ENCODE peak calls at places on chromosomes 11 and 22, in six cellular contexts. One of them, this sample, is unnamed.

GRCh38 chr11:69304258-69304657 is 10.3 kb downstream of the MYEOV start:
- DNase-seq in foreskin fibroblast: no peak
- DNase-seq in fibroblast of lung: no peak
- DNase-seq in A549: no peak
- DNase-seq in HAP-1: no peak
- DNase-seq in IMR-90: no peak
- DNase-seq in this sample: no peak

GRCh38 chr11:71562120-71562519 is 3.2 kb upstream of the KRTAP5-10 start:
- DNase-seq in HAP-1: no peak
- DNase-seq in foreskin fibroblast: peak
- DNase-seq in IMR-90: no peak
- DNase-seq in A549: no peak
- DNase-seq in fibroblast of lung: no peak
- DNase-seq in this sample: no peak

GRCh38 chr11:92886243-92886905 is 83.1 kb upstream of the MTNR1B start:
- DNase-seq in HAP-1: peak
- DNase-seq in foreskin fibroblast: peak
- DNase-seq in fibroblast of lung: peak
- DNase-seq in IMR-90: peak
- DNase-seq in A549: peak
- DNase-seq in this sample: no peak

GRCh38 chr11:27861706-27862430 is 161.6 kb upstream of the BDNF start:
- DNase-seq in fibroblast of lung: peak
- DNase-seq in A549: no peak
- DNase-seq in HAP-1: no peak
- DNase-seq in foreskin fibroblast: peak
- DNase-seq in IMR-90: peak
- DNase-seq in this sample: peak

GRCh38 chr11:71451596-71452353 is 1.2 kb upstream of the NADSYN1 start:
- DNase-seq in A549: no peak
- DNase-seq in IMR-90: no peak
- DNase-seq in fibroblast of lung: no peak
- DNase-seq in HAP-1: peak
- DNase-seq in foreskin fibroblast: no peak
- DNase-seq in this sample: no peak

GRCh38 chr22:26482171-26482570 is 1.4 kb downstream of the HPS4 start:
- DNase-seq in foreskin fibroblast: no peak
- DNase-seq in IMR-90: no peak
- DNase-seq in HAP-1: no peak
- DNase-seq in fibroblast of lung: no peak
- DNase-seq in A549: no peak
- DNase-seq in this sample: no peak

GRCh38 chr22:38700271-38700788 is 413 bp downstream of the JOSD1 start:
- DNase-seq in foreskin fibroblast: peak
- DNase-seq in A549: no peak
- DNase-seq in IMR-90: no peak
- DNase-seq in HAP-1: no peak
- DNase-seq in fibroblast of lung: no peak
- DNase-seq in this sample: no peak

GRCh38 chr11:69359735-69360470 is 65.9 kb downstream of the MYEOV start:
- DNase-seq in IMR-90: peak
- DNase-seq in HAP-1: no peak
- DNase-seq in foreskin fibroblast: peak
- DNase-seq in A549: no peak
- DNase-seq in fibroblast of lung: peak
- DNase-seq in this sample: no peak

GRCh38 chr22:26648011-26648497 is 9.3 kb upstream of the MIAT start:
- DNase-seq in IMR-90: no peak
- DNase-seq in A549: no peak
- DNase-seq in fibroblast of lung: no peak
- DNase-seq in HAP-1: peak
- DNase-seq in foreskin fibroblast: no peak
- DNase-seq in this sample: no peak

GRCh38 chr22:23294221-23294620 is 113.9 kb downstream of the BCR start:
- DNase-seq in A549: no peak
- DNase-seq in IMR-90: no peak
- DNase-seq in fibroblast of lung: no peak
- DNase-seq in HAP-1: no peak
- DNase-seq in foreskin fibroblast: no peak
- DNase-seq in this sample: no peak

GRCh38 chr22:26956346-26956745 is 299.0 kb downstream of the MIAT start:
- DNase-seq in A549: no peak
- DNase-seq in fibroblast of lung: peak
- DNase-seq in HAP-1: no peak
- DNase-seq in foreskin fibroblast: no peak
- DNase-seq in IMR-90: no peak
- DNase-seq in this sample: no peak

GRCh38 chr22:34236527-34236926 is 316.3 kb upstream of the LARGE1 start:
- DNase-seq in A549: no peak
- DNase-seq in HAP-1: no peak
- DNase-seq in fibroblast of lung: no peak
- DNase-seq in IMR-90: no peak
- DNase-seq in foreskin fibroblast: no peak
- DNase-seq in this sample: no peak

GRCh38 chr11:60168306-60168705 is 14.6 kb downstream of the MS4A6A start:
- DNase-seq in fibroblast of lung: no peak
- DNase-seq in HAP-1: no peak
- DNase-seq in IMR-90: no peak
- DNase-seq in foreskin fibroblast: no peak
- DNase-seq in A549: no peak
- DNase-seq in this sample: no peak

GRCh38 chr11:45161252-45162063 is 15.0 kb downstream of the PRDM11 start:
- DNase-seq in foreskin fibroblast: no peak
- DNase-seq in fibroblast of lung: no peak
- DNase-seq in HAP-1: no peak
- DNase-seq in IMR-90: no peak
- DNase-seq in A549: no peak
- DNase-seq in this sample: no peak

GRCh38 chr22:19879996-19880785 is 25.5 kb upstream of the GNB1L start:
- DNase-seq in A549: no peak
- DNase-seq in fibroblast of lung: no peak
- DNase-seq in HAP-1: no peak
- DNase-seq in foreskin fibroblast: no peak
- DNase-seq in IMR-90: no peak
- DNase-seq in this sample: no peak

GRCh38 chr11:126359431-126360048 is 4.1 kb downstream of the ST3GAL4 start:
- DNase-seq in IMR-90: peak
- DNase-seq in foreskin fibroblast: peak
- DNase-seq in A549: no peak
- DNase-seq in HAP-1: no peak
- DNase-seq in fibroblast of lung: peak
- DNase-seq in this sample: no peak

GRCh38 chr22:20618488-20618887 is 111.1 kb downstream of the MED15 start:
- DNase-seq in IMR-90: no peak
- DNase-seq in HAP-1: no peak
- DNase-seq in foreskin fibroblast: no peak
- DNase-seq in A549: no peak
- DNase-seq in fibroblast of lung: no peak
- DNase-seq in this sample: no peak

GRCh38 chr22:33391298-33391697 is 333.1 kb upstream of the SYN3 start:
- DNase-seq in A549: no peak
- DNase-seq in HAP-1: no peak
- DNase-seq in IMR-90: no peak
- DNase-seq in fibroblast of lung: no peak
- DNase-seq in foreskin fibroblast: no peak
- DNase-seq in this sample: no peak

GRCh38 chr11:62669420-62670161 is 1.9 kb upstream of the UQCC3 start:
- DNase-seq in HAP-1: no peak
- DNase-seq in IMR-90: no peak
- DNase-seq in A549: no peak
- DNase-seq in foreskin fibroblast: peak
- DNase-seq in fibroblast of lung: no peak
- DNase-seq in this sample: no peak

GRCh38 chr11:3126207-3126865 is 38.8 kb downstream of the OSBPL5 start:
- DNase-seq in fibroblast of lung: no peak
- DNase-seq in foreskin fibroblast: no peak
- DNase-seq in A549: no peak
- DNase-seq in HAP-1: no peak
- DNase-seq in IMR-90: no peak
- DNase-seq in this sample: no peak

GRCh38 chr11:32586576-32587190 is 3.1 kb downstream of the EIF3M start:
- DNase-seq in HAP-1: peak
- DNase-seq in IMR-90: peak
- DNase-seq in A549: peak
- DNase-seq in fibroblast of lung: peak
- DNase-seq in foreskin fibroblast: peak
- DNase-seq in this sample: peak

GRCh38 chr11:132008872-132009271 is 638.5 kb downstream of the NTM start:
- DNase-seq in fibroblast of lung: no peak
- DNase-seq in IMR-90: no peak
- DNase-seq in A549: no peak
- DNase-seq in HAP-1: no peak
- DNase-seq in foreskin fibroblast: no peak
- DNase-seq in this sample: no peak

GRCh38 chr11:88335284-88335683 is 2.3 kb downstream of the CTSC start:
- DNase-seq in HAP-1: no peak
- DNase-seq in A549: no peak
- DNase-seq in foreskin fibroblast: no peak
- DNase-seq in fibroblast of lung: no peak
- DNase-seq in IMR-90: no peak
- DNase-seq in this sample: no peak
- H3K4me3 ChIP-seq in HAP-1: no peak
- H3K4me3 ChIP-seq in A549: no peak
- H3K4me3 ChIP-seq in foreskin fibroblast: peak
- H3K4me3 ChIP-seq in fibroblast of lung: peak
- H3K4me3 ChIP-seq in IMR-90: peak
- H3K4me3 ChIP-seq in this sample: no peak

GRCh38 chr22:36201630-36202312 is at the start of gene APOL4:
- DNase-seq in HAP-1: no peak
- DNase-seq in A549: no peak
- DNase-seq in fibroblast of lung: no peak
- DNase-seq in foreskin fibroblast: peak
- DNase-seq in IMR-90: no peak
- DNase-seq in this sample: no peak

GRCh38 chr22:36208162-36208765 is 6.7 kb upstream of the APOL4 start:
- DNase-seq in A549: no peak
- DNase-seq in foreskin fibroblast: no peak
- DNase-seq in fibroblast of lung: no peak
- DNase-seq in IMR-90: no peak
- DNase-seq in HAP-1: no peak
- DNase-seq in this sample: no peak

GRCh38 chr22:36206255-36206654 is 4.6 kb upstream of the APOL4 start:
- DNase-seq in IMR-90: no peak
- DNase-seq in fibroblast of lung: no peak
- DNase-seq in foreskin fibroblast: no peak
- DNase-seq in HAP-1: no peak
- DNase-seq in A549: no peak
- DNase-seq in this sample: no peak

GRCh38 chr22:36204001-36204640 is 2.5 kb upstream of the APOL4 start:
- DNase-seq in foreskin fibroblast: no peak
- DNase-seq in HAP-1: no peak
- DNase-seq in IMR-90: no peak
- DNase-seq in A549: no peak
- DNase-seq in fibroblast of lung: no peak
- DNase-seq in this sample: no peak

DNA sequence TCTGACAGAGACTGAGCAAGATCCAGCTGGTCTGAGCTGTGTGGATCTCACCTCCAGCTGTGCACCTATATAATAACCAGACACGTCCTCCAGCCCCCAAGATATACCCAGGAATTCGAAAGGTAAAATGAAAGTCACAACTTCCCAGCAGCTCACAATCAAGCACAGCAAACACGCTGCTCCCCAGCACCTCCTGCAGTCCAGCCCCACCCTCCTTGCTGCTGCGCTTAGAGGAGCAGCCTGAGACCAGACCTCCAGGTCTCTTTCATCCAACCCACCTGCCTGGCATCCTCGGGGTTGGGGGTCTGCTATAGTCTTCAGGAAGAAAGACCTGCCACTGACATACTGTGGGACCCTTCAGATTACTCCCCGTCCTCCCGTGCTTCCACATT is 3.0 kb upstream of the APOL4 start:
- DNase-seq in fibroblast of lung: no peak
- DNase-seq in A549: no peak
- DNase-seq in HAP-1: no peak
- DNase-seq in foreskin fibroblast: no peak
- DNase-seq in IMR-90: no peak
- DNase-seq in this sample: no peak
- H3K4me3 ChIP-seq in fibroblast of lung: no peak
- H3K4me3 ChIP-seq in A549: no peak
- H3K4me3 ChIP-seq in HAP-1: no peak
- H3K4me3 ChIP-seq in foreskin fibroblast: no peak
- H3K4me3 ChIP-seq in IMR-90: no peak
- H3K4me3 ChIP-seq in this sample: no peak

DNA sequence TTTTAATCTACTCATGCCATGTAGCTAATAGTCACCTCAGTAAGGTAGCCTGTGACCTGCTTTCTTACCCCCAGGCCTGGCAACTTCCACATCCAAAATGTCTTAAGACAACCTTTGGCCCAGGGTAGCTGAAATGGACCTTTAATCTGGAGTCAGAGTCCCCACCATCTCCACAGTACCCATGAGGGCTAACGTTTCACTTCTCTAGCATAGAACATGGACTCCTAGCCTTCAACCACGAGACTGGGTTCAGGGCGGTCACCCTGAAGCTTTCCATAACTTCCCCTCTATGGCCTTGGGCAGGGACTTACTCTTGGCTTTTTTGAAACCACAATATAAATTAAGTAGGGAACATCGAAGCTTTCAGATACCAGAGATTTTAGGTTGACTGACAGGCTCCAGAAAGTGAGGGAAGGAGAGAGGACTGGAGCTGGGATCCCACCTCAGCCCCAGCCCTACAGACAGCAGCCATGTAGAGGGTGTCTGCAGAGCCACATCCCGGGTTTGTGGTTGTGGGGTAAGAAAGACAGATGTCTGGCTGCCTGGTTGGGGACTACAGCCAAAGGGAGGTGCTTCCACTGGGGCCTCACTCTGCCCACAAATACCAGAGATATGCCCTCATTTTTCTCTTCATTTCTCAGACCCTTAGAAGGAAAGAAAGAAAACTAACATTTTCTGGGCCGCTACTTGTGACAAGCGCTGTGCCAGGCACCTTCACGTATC is 2.6 kb downstream of the TBC1D10A start:
- DNase-seq in IMR-90: peak
- DNase-seq in foreskin fibroblast: peak
- DNase-seq in fibroblast of lung: peak
- DNase-seq in A549: no peak
- DNase-seq in HAP-1: no peak
- DNase-seq in this sample: no peak
- H3K4me3 ChIP-seq in IMR-90: no peak
- H3K4me3 ChIP-seq in foreskin fibroblast: peak
- H3K4me3 ChIP-seq in fibroblast of lung: no peak
- H3K4me3 ChIP-seq in A549: no peak
- H3K4me3 ChIP-seq in HAP-1: no peak
- H3K4me3 ChIP-seq in this sample: peak

DNA sequence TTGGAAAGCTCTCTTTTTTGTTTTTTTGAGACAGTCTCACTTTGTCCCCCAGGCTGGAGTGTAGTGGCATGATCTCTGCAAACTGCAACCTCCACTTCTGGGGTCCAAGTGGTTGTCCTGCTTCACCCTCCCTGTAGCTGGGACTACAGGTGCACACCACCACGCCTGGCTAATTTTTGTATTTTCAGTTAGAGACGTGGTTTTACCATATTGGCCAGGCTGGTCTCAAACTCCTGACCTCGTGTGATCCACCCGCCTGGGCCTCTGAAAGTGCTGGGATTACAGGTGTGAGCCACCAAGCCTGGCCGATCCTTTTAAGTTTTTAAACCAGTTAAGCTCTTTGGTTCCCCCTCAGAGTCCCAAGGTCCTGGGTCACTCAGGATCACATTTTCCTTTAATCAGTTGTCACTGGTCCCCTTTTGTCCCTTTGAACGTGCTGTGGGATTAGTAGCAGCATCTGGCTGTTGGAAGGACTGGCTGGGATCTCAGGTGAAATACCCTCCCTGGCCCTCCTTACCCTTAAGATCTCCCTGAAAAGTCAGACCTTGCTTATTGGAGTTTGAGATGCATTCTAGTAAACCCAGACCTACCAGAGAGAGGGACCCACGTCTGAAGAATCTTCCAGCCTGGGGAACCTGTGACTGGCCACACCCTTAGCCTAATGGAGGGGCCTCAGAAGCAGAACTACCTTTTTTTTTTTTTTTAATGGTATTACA is 8.1 kb downstream of the MALAT1 start:
- DNase-seq in fibroblast of lung: no peak
- DNase-seq in HAP-1: peak
- DNase-seq in A549: no peak
- DNase-seq in foreskin fibroblast: peak
- DNase-seq in IMR-90: peak
- DNase-seq in this sample: no peak
- H3K4me3 ChIP-seq in fibroblast of lung: no peak
- H3K4me3 ChIP-seq in HAP-1: peak
- H3K4me3 ChIP-seq in A549: peak
- H3K4me3 ChIP-seq in foreskin fibroblast: peak
- H3K4me3 ChIP-seq in IMR-90: peak
- H3K4me3 ChIP-seq in this sample: peak